ENCODE peak calls at places on chromosomes 2 and 18, in five cellular contexts. One of them, this sample, is unnamed.

GRCh38 chr18:46281185-46282176 is 177.3 kb downstream of the HAUS1 start:
- DNase-seq in nephron progenitor cell: peak
- DNase-seq in pancreas: peak
- DNase-seq in cardiac fibroblast: peak
- DNase-seq in fibroblast of mammary gland: peak
- DNase-seq in this sample: peak

GRCh38 chr2:231957913-231958763 is 3.4 kb upstream of the DIS3L2 start:
- DNase-seq in nephron progenitor cell: no peak
- DNase-seq in pancreas: no peak
- DNase-seq in cardiac fibroblast: no peak
- DNase-seq in fibroblast of mammary gland: no peak
- DNase-seq in this sample: no peak

GRCh38 chr2:139048017-139048416 is 267.8 kb upstream of the NXPH2 start:
- DNase-seq in nephron progenitor cell: no peak
- DNase-seq in pancreas: no peak
- DNase-seq in cardiac fibroblast: no peak
- DNase-seq in fibroblast of mammary gland: no peak
- DNase-seq in this sample: no peak

GRCh38 chr2:127604986-127605385 is 41.0 kb upstream of the GPR17 start:
- DNase-seq in nephron progenitor cell: no peak
- DNase-seq in pancreas: no peak
- DNase-seq in cardiac fibroblast: no peak
- DNase-seq in fibroblast of mammary gland: no peak
- DNase-seq in this sample: no peak

GRCh38 chr18:48167901-48168300 is 237.4 kb upstream of the SMAD2 start:
- DNase-seq in nephron progenitor cell: no peak
- DNase-seq in pancreas: peak
- DNase-seq in cardiac fibroblast: no peak
- DNase-seq in fibroblast of mammary gland: no peak
- DNase-seq in this sample: no peak

GRCh38 chr2:54666741-54667639 is 56.5 kb upstream of the EML6 start:
- DNase-seq in nephron progenitor cell: no peak
- DNase-seq in pancreas: peak
- DNase-seq in cardiac fibroblast: no peak
- DNase-seq in fibroblast of mammary gland: peak
- DNase-seq in this sample: no peak

GRCh38 chr18:63823516-63824219 is 48.5 kb downstream of the SERPINB7 start:
- DNase-seq in nephron progenitor cell: peak
- DNase-seq in pancreas: peak
- DNase-seq in cardiac fibroblast: peak
- DNase-seq in fibroblast of mammary gland: peak
- DNase-seq in this sample: no peak

GRCh38 chr2:180520816-180521595 is 459.4 kb upstream of the UBE2E3 start:
- DNase-seq in nephron progenitor cell: no peak
- DNase-seq in pancreas: no peak
- DNase-seq in cardiac fibroblast: peak
- DNase-seq in fibroblast of mammary gland: peak
- DNase-seq in this sample: no peak

GRCh38 chr2:219689676-219690628 is 62.5 kb downstream of the SLC4A3 start:
- DNase-seq in nephron progenitor cell: peak
- DNase-seq in pancreas: peak
- DNase-seq in cardiac fibroblast: peak
- DNase-seq in fibroblast of mammary gland: peak
- DNase-seq in this sample: peak

GRCh38 chr18:12540751-12541150 is 117.2 kb downstream of the SPIRE1 start:
- DNase-seq in nephron progenitor cell: no peak
- DNase-seq in pancreas: no peak
- DNase-seq in cardiac fibroblast: no peak
- DNase-seq in fibroblast of mammary gland: no peak
- DNase-seq in this sample: no peak

GRCh38 chr2:26706616-26707473 is 14.3 kb downstream of the KCNK3 start:
- DNase-seq in nephron progenitor cell: peak
- DNase-seq in pancreas: peak
- DNase-seq in cardiac fibroblast: no peak
- DNase-seq in fibroblast of mammary gland: no peak
- DNase-seq in this sample: no peak

GRCh38 chr2:205706769-205707375 is 24.6 kb downstream of the NRP2 start:
- DNase-seq in nephron progenitor cell: no peak
- DNase-seq in pancreas: no peak
- DNase-seq in cardiac fibroblast: peak
- DNase-seq in fibroblast of mammary gland: peak
- DNase-seq in this sample: no peak

GRCh38 chr2:11569636-11570035 is 35.8 kb downstream of the GREB1 start:
- DNase-seq in nephron progenitor cell: no peak
- DNase-seq in pancreas: no peak
- DNase-seq in cardiac fibroblast: no peak
- DNase-seq in fibroblast of mammary gland: no peak
- DNase-seq in this sample: no peak

GRCh38 chr2:95348609-95349567 is 51.7 kb downstream of the KCNIP3 start:
- DNase-seq in nephron progenitor cell: no peak
- DNase-seq in pancreas: no peak
- DNase-seq in cardiac fibroblast: peak
- DNase-seq in fibroblast of mammary gland: peak
- DNase-seq in this sample: peak

GRCh38 chr2:18799397-18799796 is 210.0 kb upstream of the NT5C1B start:
- DNase-seq in nephron progenitor cell: no peak
- DNase-seq in pancreas: no peak
- DNase-seq in cardiac fibroblast: peak
- DNase-seq in fibroblast of mammary gland: no peak
- DNase-seq in this sample: no peak

GRCh38 chr2:167471332-167471731 is 583.1 kb downstream of the XIRP2 start:
- DNase-seq in nephron progenitor cell: no peak
- DNase-seq in pancreas: no peak
- DNase-seq in cardiac fibroblast: no peak
- DNase-seq in fibroblast of mammary gland: no peak
- DNase-seq in this sample: no peak

GRCh38 chr2:215746507-215747243 is 266.7 kb downstream of the MREG start:
- DNase-seq in nephron progenitor cell: no peak
- DNase-seq in pancreas: no peak
- DNase-seq in cardiac fibroblast: no peak
- DNase-seq in fibroblast of mammary gland: no peak
- DNase-seq in this sample: no peak

GRCh38 chr2:96769816-96770215 is 9.1 kb downstream of the CNNM4 start:
- DNase-seq in nephron progenitor cell: no peak
- DNase-seq in pancreas: no peak
- DNase-seq in cardiac fibroblast: no peak
- DNase-seq in fibroblast of mammary gland: no peak
- DNase-seq in this sample: no peak

GRCh38 chr2:238864207-238865014 is 16.5 kb downstream of the TWIST2 start:
- DNase-seq in nephron progenitor cell: peak
- DNase-seq in pancreas: peak
- DNase-seq in cardiac fibroblast: peak
- DNase-seq in fibroblast of mammary gland: peak
- DNase-seq in this sample: no peak

GRCh38 chr2:240138275-240138984 is 2.0 kb downstream of the OTOS start:
- DNase-seq in nephron progenitor cell: no peak
- DNase-seq in pancreas: no peak
- DNase-seq in cardiac fibroblast: peak
- DNase-seq in fibroblast of mammary gland: peak
- DNase-seq in this sample: no peak

GRCh38 chr2:70397186-70397585 is 95.3 kb upstream of the FAM136A start:
- DNase-seq in nephron progenitor cell: no peak
- DNase-seq in pancreas: no peak
- DNase-seq in cardiac fibroblast: no peak
- DNase-seq in fibroblast of mammary gland: no peak
- DNase-seq in this sample: no peak

GRCh38 chr18:10872297-10872696 is 277.1 kb downstream of the PIEZO2 start:
- DNase-seq in nephron progenitor cell: no peak
- DNase-seq in pancreas: peak
- DNase-seq in cardiac fibroblast: no peak
- DNase-seq in fibroblast of mammary gland: no peak
- DNase-seq in this sample: no peak

GRCh38 chr2:237964578-237965404 is 2.0 kb upstream of the UBE2F start:
- DNase-seq in nephron progenitor cell: no peak
- DNase-seq in pancreas: peak
- DNase-seq in cardiac fibroblast: peak
- DNase-seq in fibroblast of mammary gland: peak
- DNase-seq in this sample: no peak

GRCh38 chr2:74515271-74516069 is 1.2 kb downstream of the TLX2 start:
- DNase-seq in nephron progenitor cell: peak
- DNase-seq in pancreas: no peak
- DNase-seq in cardiac fibroblast: no peak
- DNase-seq in fibroblast of mammary gland: no peak
- DNase-seq in this sample: no peak

GRCh38 chr18:22165603-22166069 is 3.8 kb upstream of the GATA6 start:
- DNase-seq in nephron progenitor cell: peak
- DNase-seq in pancreas: no peak
- DNase-seq in cardiac fibroblast: no peak
- DNase-seq in fibroblast of mammary gland: no peak
- DNase-seq in this sample: no peak

GRCh38 chr18:22164337-22165048 is 4.9 kb upstream of the GATA6 start:
- DNase-seq in nephron progenitor cell: no peak
- DNase-seq in pancreas: peak
- DNase-seq in cardiac fibroblast: no peak
- DNase-seq in fibroblast of mammary gland: no peak
- DNase-seq in this sample: no peak

GRCh38 chr18:22165049-22165602 is 4.3 kb upstream of the GATA6 start:
- DNase-seq in nephron progenitor cell: peak
- DNase-seq in pancreas: no peak
- DNase-seq in cardiac fibroblast: no peak
- DNase-seq in fibroblast of mammary gland: no peak
- DNase-seq in this sample: no peak

GRCh38 chr18:22166070-22166972 is 3.1 kb upstream of the GATA6 start:
- DNase-seq in nephron progenitor cell: peak
- DNase-seq in pancreas: peak
- DNase-seq in cardiac fibroblast: peak
- DNase-seq in fibroblast of mammary gland: no peak
- DNase-seq in this sample: peak

GRCh38 chr18:22163432-22163831 is 6.0 kb upstream of the GATA6 start:
- DNase-seq in nephron progenitor cell: no peak
- DNase-seq in pancreas: no peak
- DNase-seq in cardiac fibroblast: no peak
- DNase-seq in fibroblast of mammary gland: no peak
- DNase-seq in this sample: no peak
- TF ChIP-seq CTCF in nephron progenitor cell: no peak
- TF ChIP-seq CTCF in pancreas: no peak
- TF ChIP-seq CTCF in cardiac fibroblast: no peak
- TF ChIP-seq CTCF in fibroblast of mammary gland: no peak
- TF ChIP-seq CTCF in this sample: no peak

GRCh38 chr18:56789889-56790180 is 138.7 kb downstream of the WDR7 start:
- DNase-seq in nephron progenitor cell: no peak
- DNase-seq in pancreas: no peak
- DNase-seq in cardiac fibroblast: no peak
- DNase-seq in fibroblast of mammary gland: no peak
- DNase-seq in this sample: no peak
- TF ChIP-seq CTCF in nephron progenitor cell: peak
- TF ChIP-seq CTCF in pancreas: no peak
- TF ChIP-seq CTCF in cardiac fibroblast: no peak
- TF ChIP-seq CTCF in fibroblast of mammary gland: no peak
- TF ChIP-seq CTCF in this sample: no peak

GRCh38 chr2:112724611-112725525 is 4.0 kb downstream of the NT5DC4 start:
- DNase-seq in nephron progenitor cell: no peak
- DNase-seq in pancreas: no peak
- DNase-seq in cardiac fibroblast: no peak
- DNase-seq in fibroblast of mammary gland: no peak
- DNase-seq in this sample: no peak
- TF ChIP-seq CTCF in nephron progenitor cell: no peak
- TF ChIP-seq CTCF in pancreas: no peak
- TF ChIP-seq CTCF in cardiac fibroblast: peak
- TF ChIP-seq CTCF in fibroblast of mammary gland: peak
- TF ChIP-seq CTCF in this sample: no peak

GRCh38 chr2:117618607-117619006 is 195.9 kb upstream of the DDX18 start:
- DNase-seq in nephron progenitor cell: no peak
- DNase-seq in pancreas: no peak
- DNase-seq in cardiac fibroblast: no peak
- DNase-seq in fibroblast of mammary gland: no peak
- DNase-seq in this sample: no peak
- TF ChIP-seq CTCF in nephron progenitor cell: no peak
- TF ChIP-seq CTCF in pancreas: no peak
- TF ChIP-seq CTCF in cardiac fibroblast: no peak
- TF ChIP-seq CTCF in fibroblast of mammary gland: no peak
- TF ChIP-seq CTCF in this sample: no peak

DNA sequence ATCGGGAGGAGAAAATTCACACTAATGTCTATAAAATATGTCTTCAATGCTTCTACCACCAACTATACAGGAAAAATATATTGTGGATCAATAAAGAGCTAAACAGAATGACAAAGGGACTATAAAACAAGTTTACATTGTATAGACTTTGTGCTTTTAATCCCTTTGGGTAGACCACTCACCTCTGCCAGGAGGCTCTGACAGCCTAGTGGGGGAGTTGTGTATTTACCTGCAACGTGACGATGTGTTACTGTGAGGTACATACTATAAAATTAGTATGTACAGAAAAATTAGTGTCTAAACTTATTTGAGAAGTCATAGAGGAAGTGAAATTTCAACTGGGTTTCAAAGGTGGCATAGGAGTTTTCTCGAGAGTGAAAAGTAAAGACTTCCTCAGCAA is 243.3 kb upstream of the REG3G start:
- DNase-seq in nephron progenitor cell: no peak
- DNase-seq in pancreas: no peak
- DNase-seq in cardiac fibroblast: no peak
- DNase-seq in fibroblast of mammary gland: no peak
- DNase-seq in this sample: no peak
- TF ChIP-seq CTCF in nephron progenitor cell: no peak
- TF ChIP-seq CTCF in pancreas: no peak
- TF ChIP-seq CTCF in cardiac fibroblast: no peak
- TF ChIP-seq CTCF in fibroblast of mammary gland: no peak
- TF ChIP-seq CTCF in this sample: peak

DNA sequence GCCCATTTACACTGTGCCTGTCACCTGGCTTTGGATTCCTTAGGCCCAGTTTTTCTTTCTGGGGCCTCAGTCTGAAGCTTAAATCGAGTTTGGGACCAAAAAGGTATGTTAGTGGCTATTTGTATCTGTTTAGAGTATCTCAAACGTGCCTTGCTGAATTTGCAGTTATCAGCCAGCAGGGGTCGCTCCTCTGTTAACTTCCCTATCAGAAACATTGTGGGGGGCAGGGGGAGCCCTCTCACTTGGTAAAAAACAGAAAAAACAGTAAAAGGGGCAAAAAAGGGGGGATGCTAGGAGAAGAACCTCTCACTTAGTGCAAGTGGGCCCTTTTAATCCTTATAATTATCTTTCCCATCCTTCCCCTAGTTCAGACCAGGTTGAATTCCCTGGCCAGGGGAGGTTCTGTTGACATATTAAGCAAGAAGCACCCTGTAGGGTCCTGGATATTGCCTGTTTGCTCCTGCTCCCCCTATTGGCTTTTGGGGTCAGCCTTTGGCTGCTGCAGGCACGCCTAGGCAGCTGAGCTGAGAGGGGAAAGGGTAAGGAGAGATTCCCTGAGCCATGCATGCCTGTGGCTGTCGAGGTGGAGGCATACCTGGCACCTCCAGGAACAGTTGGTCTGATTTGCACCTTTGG is 8.8 kb upstream of the IFIH1 start:
- DNase-seq in nephron progenitor cell: peak
- DNase-seq in pancreas: no peak
- DNase-seq in cardiac fibroblast: peak
- DNase-seq in fibroblast of mammary gland: peak
- DNase-seq in this sample: no peak
- TF ChIP-seq CTCF in nephron progenitor cell: peak
- TF ChIP-seq CTCF in pancreas: peak
- TF ChIP-seq CTCF in cardiac fibroblast: peak
- TF ChIP-seq CTCF in fibroblast of mammary gland: peak
- TF ChIP-seq CTCF in this sample: peak

DNA sequence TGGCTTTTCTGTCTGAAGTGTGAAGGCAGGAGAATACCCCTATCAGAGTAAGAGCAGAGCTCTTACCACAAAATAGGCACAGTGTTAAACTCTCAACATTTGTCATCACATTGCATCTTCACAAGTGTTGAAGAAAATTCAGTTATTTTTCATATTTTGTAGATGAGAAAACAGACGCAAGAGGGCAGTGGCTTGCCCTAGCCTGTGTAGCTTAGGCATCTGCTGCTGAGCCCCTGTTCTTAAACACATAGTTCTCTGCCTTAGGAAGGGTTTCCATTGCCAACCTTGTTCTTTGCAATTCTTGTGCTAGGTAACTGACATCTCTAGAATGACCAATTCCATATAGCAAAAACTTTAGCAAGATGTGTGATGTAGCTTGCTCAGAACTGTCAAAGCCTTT is 112.7 kb upstream of the RMDN2 start:
- DNase-seq in nephron progenitor cell: no peak
- DNase-seq in pancreas: no peak
- DNase-seq in cardiac fibroblast: peak
- DNase-seq in fibroblast of mammary gland: peak
- DNase-seq in this sample: no peak
- TF ChIP-seq CTCF in nephron progenitor cell: no peak
- TF ChIP-seq CTCF in pancreas: no peak
- TF ChIP-seq CTCF in cardiac fibroblast: peak
- TF ChIP-seq CTCF in fibroblast of mammary gland: peak
- TF ChIP-seq CTCF in this sample: no peak

This sample was measured in mesothelial cell of epicardium.